ENCODE peak calls at places on chromosomes 3 and 15, in ten cellular contexts. One of them, this sample, is unnamed.

GRCh38 chr15:100890059-100890720 is 10.6 kb downstream of the ALDH1A3 start:
- DNase-seq in transverse colon: no peak
- DNase-seq in left ventricle myocardium inferior: no peak
- DNase-seq in fibroblast of the aortic adventitia: no peak
- DNase-seq in heart right ventricle: no peak
- DNase-seq in AG04450: no peak
- DNase-seq in heart left ventricle: no peak
- DNase-seq in choroid plexus epithelial cell: no peak
- DNase-seq in fibroblast of villous mesenchyme: no peak
- DNase-seq in cardiac fibroblast: no peak
- DNase-seq in this sample: no peak

GRCh38 chr3:175737646-175738572 is 878.8 kb downstream of the NAALADL2 start:
- DNase-seq in transverse colon: no peak
- DNase-seq in left ventricle myocardium inferior: no peak
- DNase-seq in fibroblast of the aortic adventitia: no peak
- DNase-seq in heart right ventricle: no peak
- DNase-seq in AG04450: no peak
- DNase-seq in heart left ventricle: no peak
- DNase-seq in choroid plexus epithelial cell: peak
- DNase-seq in fibroblast of villous mesenchyme: peak
- DNase-seq in cardiac fibroblast: peak
- DNase-seq in this sample: peak

GRCh38 chr3:150359381-150359780 is 48.7 kb upstream of the TSC22D2 start:
- DNase-seq in transverse colon: no peak
- DNase-seq in left ventricle myocardium inferior: no peak
- DNase-seq in fibroblast of the aortic adventitia: no peak
- DNase-seq in heart right ventricle: no peak
- DNase-seq in AG04450: no peak
- DNase-seq in heart left ventricle: no peak
- DNase-seq in choroid plexus epithelial cell: peak
- DNase-seq in fibroblast of villous mesenchyme: no peak
- DNase-seq in cardiac fibroblast: peak
- DNase-seq in this sample: no peak

GRCh38 chr3:124131158-124132115 is 139.5 kb upstream of the ROPN1 start:
- DNase-seq in transverse colon: no peak
- DNase-seq in left ventricle myocardium inferior: no peak
- DNase-seq in fibroblast of the aortic adventitia: no peak
- DNase-seq in heart right ventricle: no peak
- DNase-seq in AG04450: no peak
- DNase-seq in heart left ventricle: peak
- DNase-seq in choroid plexus epithelial cell: no peak
- DNase-seq in fibroblast of villous mesenchyme: peak
- DNase-seq in cardiac fibroblast: no peak
- DNase-seq in this sample: no peak

GRCh38 chr15:57662802-57663201 is 43.7 kb upstream of the POLR2M start:
- DNase-seq in transverse colon: no peak
- DNase-seq in left ventricle myocardium inferior: no peak
- DNase-seq in fibroblast of the aortic adventitia: no peak
- DNase-seq in heart right ventricle: no peak
- DNase-seq in AG04450: no peak
- DNase-seq in heart left ventricle: no peak
- DNase-seq in choroid plexus epithelial cell: no peak
- DNase-seq in fibroblast of villous mesenchyme: no peak
- DNase-seq in cardiac fibroblast: no peak
- DNase-seq in this sample: no peak

GRCh38 chr15:76871930-76872329 is 33.2 kb downstream of the SCAPER start:
- DNase-seq in transverse colon: no peak
- DNase-seq in left ventricle myocardium inferior: no peak
- DNase-seq in fibroblast of the aortic adventitia: no peak
- DNase-seq in heart right ventricle: no peak
- DNase-seq in AG04450: no peak
- DNase-seq in heart left ventricle: no peak
- DNase-seq in choroid plexus epithelial cell: peak
- DNase-seq in fibroblast of villous mesenchyme: no peak
- DNase-seq in cardiac fibroblast: no peak
- DNase-seq in this sample: no peak

GRCh38 chr3:136106101-136106500 is 90.0 kb downstream of the MSL2 start:
- DNase-seq in transverse colon: no peak
- DNase-seq in left ventricle myocardium inferior: no peak
- DNase-seq in fibroblast of the aortic adventitia: no peak
- DNase-seq in heart right ventricle: no peak
- DNase-seq in AG04450: no peak
- DNase-seq in heart left ventricle: no peak
- DNase-seq in choroid plexus epithelial cell: no peak
- DNase-seq in fibroblast of villous mesenchyme: no peak
- DNase-seq in cardiac fibroblast: no peak
- DNase-seq in this sample: no peak

GRCh38 chr15:70271422-70272088 is 173.8 kb upstream of the TLE3 start:
- DNase-seq in transverse colon: peak
- DNase-seq in left ventricle myocardium inferior: no peak
- DNase-seq in fibroblast of the aortic adventitia: peak
- DNase-seq in heart right ventricle: no peak
- DNase-seq in AG04450: peak
- DNase-seq in heart left ventricle: peak
- DNase-seq in choroid plexus epithelial cell: peak
- DNase-seq in fibroblast of villous mesenchyme: peak
- DNase-seq in cardiac fibroblast: peak
- DNase-seq in this sample: peak

GRCh38 chr15:71329509-71330260 is 214.4 kb downstream of the THSD4 start:
- DNase-seq in transverse colon: peak
- DNase-seq in left ventricle myocardium inferior: no peak
- DNase-seq in fibroblast of the aortic adventitia: peak
- DNase-seq in heart right ventricle: peak
- DNase-seq in AG04450: no peak
- DNase-seq in heart left ventricle: peak
- DNase-seq in choroid plexus epithelial cell: peak
- DNase-seq in fibroblast of villous mesenchyme: peak
- DNase-seq in cardiac fibroblast: peak
- DNase-seq in this sample: peak

GRCh38 chr3:60917136-60917535 is 334.1 kb downstream of the FHIT start:
- DNase-seq in transverse colon: no peak
- DNase-seq in left ventricle myocardium inferior: peak
- DNase-seq in fibroblast of the aortic adventitia: no peak
- DNase-seq in heart right ventricle: peak
- DNase-seq in AG04450: no peak
- DNase-seq in heart left ventricle: peak
- DNase-seq in choroid plexus epithelial cell: no peak
- DNase-seq in fibroblast of villous mesenchyme: no peak
- DNase-seq in cardiac fibroblast: no peak
- DNase-seq in this sample: no peak

GRCh38 chr3:111496894-111497559 is 45.0 kb upstream of the CD96 start:
- DNase-seq in transverse colon: no peak
- DNase-seq in left ventricle myocardium inferior: no peak
- DNase-seq in fibroblast of the aortic adventitia: no peak
- DNase-seq in heart right ventricle: no peak
- DNase-seq in AG04450: no peak
- DNase-seq in heart left ventricle: no peak
- DNase-seq in choroid plexus epithelial cell: no peak
- DNase-seq in fibroblast of villous mesenchyme: no peak
- DNase-seq in cardiac fibroblast: no peak
- DNase-seq in this sample: no peak

GRCh38 chr15:101181349-101181748 is 70.5 kb downstream of the CHSY1 start:
- DNase-seq in transverse colon: no peak
- DNase-seq in left ventricle myocardium inferior: no peak
- DNase-seq in fibroblast of the aortic adventitia: no peak
- DNase-seq in heart right ventricle: no peak
- DNase-seq in AG04450: no peak
- DNase-seq in heart left ventricle: no peak
- DNase-seq in choroid plexus epithelial cell: no peak
- DNase-seq in fibroblast of villous mesenchyme: no peak
- DNase-seq in cardiac fibroblast: no peak
- DNase-seq in this sample: no peak

GRCh38 chr3:64748244-64748894 is 60.6 kb upstream of the ADAMTS9 start:
- DNase-seq in transverse colon: no peak
- DNase-seq in left ventricle myocardium inferior: no peak
- DNase-seq in fibroblast of the aortic adventitia: no peak
- DNase-seq in heart right ventricle: no peak
- DNase-seq in AG04450: no peak
- DNase-seq in heart left ventricle: no peak
- DNase-seq in choroid plexus epithelial cell: no peak
- DNase-seq in fibroblast of villous mesenchyme: no peak
- DNase-seq in cardiac fibroblast: no peak
- DNase-seq in this sample: no peak

GRCh38 chr3:41565948-41566347 is 366.6 kb downstream of the CTNNB1 start:
- DNase-seq in transverse colon: no peak
- DNase-seq in left ventricle myocardium inferior: no peak
- DNase-seq in fibroblast of the aortic adventitia: no peak
- DNase-seq in heart right ventricle: no peak
- DNase-seq in AG04450: no peak
- DNase-seq in heart left ventricle: no peak
- DNase-seq in choroid plexus epithelial cell: no peak
- DNase-seq in fibroblast of villous mesenchyme: no peak
- DNase-seq in cardiac fibroblast: no peak
- DNase-seq in this sample: no peak

GRCh38 chr3:109803274-109803673 is 465.9 kb upstream of the DPPA4 start:
- DNase-seq in transverse colon: no peak
- DNase-seq in left ventricle myocardium inferior: no peak
- DNase-seq in fibroblast of the aortic adventitia: no peak
- DNase-seq in heart right ventricle: no peak
- DNase-seq in AG04450: no peak
- DNase-seq in heart left ventricle: no peak
- DNase-seq in choroid plexus epithelial cell: peak
- DNase-seq in fibroblast of villous mesenchyme: no peak
- DNase-seq in cardiac fibroblast: no peak
- DNase-seq in this sample: no peak

GRCh38 chr3:179872842-179873241 is 163.9 kb downstream of the PEX5L start:
- DNase-seq in transverse colon: no peak
- DNase-seq in left ventricle myocardium inferior: no peak
- DNase-seq in fibroblast of the aortic adventitia: no peak
- DNase-seq in heart right ventricle: no peak
- DNase-seq in AG04450: no peak
- DNase-seq in heart left ventricle: no peak
- DNase-seq in choroid plexus epithelial cell: no peak
- DNase-seq in fibroblast of villous mesenchyme: no peak
- DNase-seq in cardiac fibroblast: no peak
- DNase-seq in this sample: no peak

GRCh38 chr3:71299160-71299559 is 284.4 kb downstream of the FOXP1 start:
- DNase-seq in transverse colon: no peak
- DNase-seq in left ventricle myocardium inferior: no peak
- DNase-seq in fibroblast of the aortic adventitia: no peak
- DNase-seq in heart right ventricle: no peak
- DNase-seq in AG04450: no peak
- DNase-seq in heart left ventricle: no peak
- DNase-seq in choroid plexus epithelial cell: no peak
- DNase-seq in fibroblast of villous mesenchyme: no peak
- DNase-seq in cardiac fibroblast: no peak
- DNase-seq in this sample: no peak

GRCh38 chr15:63194291-63194681 is 4.9 kb downstream of the RAB8B start:
- DNase-seq in transverse colon: no peak
- DNase-seq in left ventricle myocardium inferior: no peak
- DNase-seq in fibroblast of the aortic adventitia: no peak
- DNase-seq in heart right ventricle: no peak
- DNase-seq in AG04450: no peak
- DNase-seq in heart left ventricle: no peak
- DNase-seq in choroid plexus epithelial cell: no peak
- DNase-seq in fibroblast of villous mesenchyme: no peak
- DNase-seq in cardiac fibroblast: no peak
- DNase-seq in this sample: no peak
- H3K4me3 ChIP-seq in transverse colon: no peak
- H3K4me3 ChIP-seq in left ventricle myocardium inferior: peak
- H3K4me3 ChIP-seq in fibroblast of the aortic adventitia: no peak
- H3K4me3 ChIP-seq in heart right ventricle: no peak
- H3K4me3 ChIP-seq in AG04450: no peak
- H3K4me3 ChIP-seq in heart left ventricle: no peak
- H3K4me3 ChIP-seq in choroid plexus epithelial cell: no peak
- H3K4me3 ChIP-seq in fibroblast of villous mesenchyme: no peak
- H3K4me3 ChIP-seq in cardiac fibroblast: no peak
- H3K4me3 ChIP-seq in this sample: no peak

GRCh38 chr3:129608087-129608935 is 1.8 kb upstream of the PLXND1 start:
- DNase-seq in transverse colon: no peak
- DNase-seq in left ventricle myocardium inferior: no peak
- DNase-seq in fibroblast of the aortic adventitia: peak
- DNase-seq in heart right ventricle: no peak
- DNase-seq in AG04450: no peak
- DNase-seq in heart left ventricle: peak
- DNase-seq in choroid plexus epithelial cell: peak
- DNase-seq in fibroblast of villous mesenchyme: peak
- DNase-seq in cardiac fibroblast: peak
- DNase-seq in this sample: no peak
- TF ChIP-seq CTCF in transverse colon: no peak
- TF ChIP-seq CTCF in left ventricle myocardium inferior: peak
- TF ChIP-seq CTCF in fibroblast of the aortic adventitia: peak
- TF ChIP-seq CTCF in heart right ventricle: peak
- TF ChIP-seq CTCF in AG04450: no peak
- TF ChIP-seq CTCF in heart left ventricle: peak
- TF ChIP-seq CTCF in choroid plexus epithelial cell: peak
- TF ChIP-seq CTCF in fibroblast of villous mesenchyme: peak
- TF ChIP-seq CTCF in cardiac fibroblast: peak
- TF ChIP-seq CTCF in this sample: peak

GRCh38 chr3:189395825-189396224 is 224.1 kb downstream of the TPRG1 start:
- DNase-seq in transverse colon: no peak
- DNase-seq in left ventricle myocardium inferior: no peak
- DNase-seq in fibroblast of the aortic adventitia: no peak
- DNase-seq in heart right ventricle: no peak
- DNase-seq in AG04450: no peak
- DNase-seq in heart left ventricle: no peak
- DNase-seq in choroid plexus epithelial cell: no peak
- DNase-seq in fibroblast of villous mesenchyme: no peak
- DNase-seq in cardiac fibroblast: no peak
- DNase-seq in this sample: no peak

GRCh38 chr3:189398656-189399055 is 226.9 kb downstream of the TPRG1 start:
- DNase-seq in transverse colon: no peak
- DNase-seq in left ventricle myocardium inferior: no peak
- DNase-seq in fibroblast of the aortic adventitia: no peak
- DNase-seq in heart right ventricle: no peak
- DNase-seq in AG04450: no peak
- DNase-seq in heart left ventricle: no peak
- DNase-seq in choroid plexus epithelial cell: no peak
- DNase-seq in fibroblast of villous mesenchyme: no peak
- DNase-seq in cardiac fibroblast: no peak
- DNase-seq in this sample: no peak

GRCh38 chr3:189392969-189393368 is 221.2 kb downstream of the TPRG1 start:
- DNase-seq in transverse colon: peak
- DNase-seq in left ventricle myocardium inferior: no peak
- DNase-seq in fibroblast of the aortic adventitia: peak
- DNase-seq in heart right ventricle: no peak
- DNase-seq in AG04450: no peak
- DNase-seq in heart left ventricle: no peak
- DNase-seq in choroid plexus epithelial cell: peak
- DNase-seq in fibroblast of villous mesenchyme: no peak
- DNase-seq in cardiac fibroblast: peak
- DNase-seq in this sample: peak

GRCh38 chr3:189393598-189393997 is 221.8 kb downstream of the TPRG1 start:
- DNase-seq in transverse colon: peak
- DNase-seq in left ventricle myocardium inferior: no peak
- DNase-seq in fibroblast of the aortic adventitia: no peak
- DNase-seq in heart right ventricle: no peak
- DNase-seq in AG04450: no peak
- DNase-seq in heart left ventricle: no peak
- DNase-seq in choroid plexus epithelial cell: peak
- DNase-seq in fibroblast of villous mesenchyme: peak
- DNase-seq in cardiac fibroblast: peak
- DNase-seq in this sample: no peak

GRCh38 chr3:189394599-189395121 is 222.9 kb downstream of the TPRG1 start:
- DNase-seq in transverse colon: no peak
- DNase-seq in left ventricle myocardium inferior: no peak
- DNase-seq in fibroblast of the aortic adventitia: no peak
- DNase-seq in heart right ventricle: no peak
- DNase-seq in AG04450: no peak
- DNase-seq in heart left ventricle: no peak
- DNase-seq in choroid plexus epithelial cell: no peak
- DNase-seq in fibroblast of villous mesenchyme: no peak
- DNase-seq in cardiac fibroblast: no peak
- DNase-seq in this sample: no peak
- H3K4me3 ChIP-seq in transverse colon: no peak
- H3K4me3 ChIP-seq in left ventricle myocardium inferior: no peak
- H3K4me3 ChIP-seq in fibroblast of the aortic adventitia: no peak
- H3K4me3 ChIP-seq in heart right ventricle: no peak
- H3K4me3 ChIP-seq in AG04450: no peak
- H3K4me3 ChIP-seq in heart left ventricle: no peak
- H3K4me3 ChIP-seq in choroid plexus epithelial cell: no peak
- H3K4me3 ChIP-seq in fibroblast of villous mesenchyme: no peak
- H3K4me3 ChIP-seq in cardiac fibroblast: no peak
- H3K4me3 ChIP-seq in this sample: no peak

GRCh38 chr3:76442374-76442915 is 597.5 kb upstream of the ROBO2 start:
- DNase-seq in transverse colon: no peak
- DNase-seq in left ventricle myocardium inferior: no peak
- DNase-seq in fibroblast of the aortic adventitia: no peak
- DNase-seq in heart right ventricle: no peak
- DNase-seq in AG04450: no peak
- DNase-seq in heart left ventricle: no peak
- DNase-seq in choroid plexus epithelial cell: peak
- DNase-seq in fibroblast of villous mesenchyme: no peak
- DNase-seq in cardiac fibroblast: no peak
- DNase-seq in this sample: no peak
- TF ChIP-seq CTCF in transverse colon: no peak
- TF ChIP-seq CTCF in left ventricle myocardium inferior: no peak
- TF ChIP-seq CTCF in fibroblast of the aortic adventitia: no peak
- TF ChIP-seq CTCF in heart right ventricle: no peak
- TF ChIP-seq CTCF in AG04450: no peak
- TF ChIP-seq CTCF in heart left ventricle: no peak
- TF ChIP-seq CTCF in choroid plexus epithelial cell: no peak
- TF ChIP-seq CTCF in fibroblast of villous mesenchyme: no peak
- TF ChIP-seq CTCF in cardiac fibroblast: no peak
- TF ChIP-seq CTCF in this sample: no peak

This sample was measured in epithelial cell of proximal tubule.